ENCODE peak calls at places on chromosome 1, in five cellular contexts. N is ascending aorta, R is AG04450, A is colonic mucosa, J is A549. S is an unnamed sample.

GRCh38 chr1:7095343-7095964 is 310.2 kb downstream of the CAMTA1 start:
- DNase-seq in J (no peak), R (no peak), A (no peak), N (no peak), S (no peak)

GRCh38 chr1:58618303-58618702 is 41.3 kb upstream of the TACSTD2 start:
- DNase-seq in N (peak), A (no peak), R (peak), J (peak), S (peak)

GRCh38 chr1:232558974-232559373 is 71.0 kb downstream of the SIPA1L2 start:
- DNase-seq in R (no peak), N (no peak), J (no peak), A (no peak), S (no peak)

GRCh38 chr1:174040387-174040786 is 18.2 kb upstream of the RC3H1 start:
- DNase-seq in R (peak), N (no peak), J (peak), A (no peak), S (peak)

GRCh38 chr1:67558449-67559193 is 126.4 kb upstream of the GADD45A start:
- DNase-seq in R (no peak), N (no peak), A (no peak), J (no peak), S (no peak)

GRCh38 chr1:215554865-215555264 is 12.2 kb upstream of the KCTD3 start:
- DNase-seq in A (no peak), J (no peak), R (no peak), N (no peak), S (no peak)

GRCh38 chr1:24600551-24600950 is 42.6 kb upstream of the SRRM1 start:
- DNase-seq in N (no peak), R (no peak), J (no peak), A (no peak), S (no peak)

GRCh38 chr1:45880930-45881329 is 77.5 kb downstream of the MAST2 start:
- DNase-seq in N (no peak), J (no peak), R (no peak), A (no peak), S (no peak)

GRCh38 chr1:231203259-231204057 is 37.6 kb upstream of the GNPAT start:
- DNase-seq in A (no peak), R (no peak), J (no peak), N (no peak), S (no peak)

GRCh38 chr1:215637041-215637573 is 70.0 kb downstream of the KCTD3 start:
- DNase-seq in N (peak), A (peak), R (peak), J (no peak), S (peak)

GRCh38 chr1:234866007-234866866 is 256.3 kb upstream of the IRF2BP2 start:
- DNase-seq in J (peak), N (peak), A (peak), R (peak), S (no peak)

GRCh38 chr1:2232255-2232915 is 4.3 kb downstream of the SKI start:
- DNase-seq in R (no peak), J (no peak), N (no peak), A (no peak), S (no peak)

GRCh38 chr1:78420185-78420584 is 70.6 kb upstream of the PTGFR start:
- DNase-seq in R (no peak), N (no peak), J (no peak), A (no peak), S (no peak)

GRCh38 chr1:119715542-119715941 is 3.8 kb downstream of the PHGDH start:
- DNase-seq in A (no peak), J (no peak), N (no peak), R (no peak), S (no peak)

GRCh38 chr1:173489149-173489600 is 12.0 kb downstream of the PRDX6 start:
- DNase-seq in R (no peak), A (no peak), N (no peak), J (peak), S (no peak)

GRCh38 chr1:183689770-183690204 is 36.7 kb upstream of the APOBEC4 start:
- DNase-seq in A (no peak), J (no peak), N (no peak), R (no peak), S (no peak)

GRCh38 chr1:29441916-29442668 is 205.8 kb downstream of the PTPRU start:
- DNase-seq in R (no peak), A (no peak), N (no peak), J (no peak), S (no peak)

GRCh38 chr1:246797157-246797556 is 72.9 kb downstream of the SCCPDH start:
- DNase-seq in N (no peak), J (no peak), R (no peak), A (no peak), S (no peak)

GRCh38 chr1:44808063-44808937 is at the start of gene BTBD19:
- DNase-seq in N (peak), A (peak), J (peak), R (peak), S (no peak)

GRCh38 chr1:172970186-172970585 is 80.6 kb downstream of the TNFSF18 start:
- DNase-seq in R (no peak), A (no peak), J (peak), N (no peak), S (no peak)

DNA sequence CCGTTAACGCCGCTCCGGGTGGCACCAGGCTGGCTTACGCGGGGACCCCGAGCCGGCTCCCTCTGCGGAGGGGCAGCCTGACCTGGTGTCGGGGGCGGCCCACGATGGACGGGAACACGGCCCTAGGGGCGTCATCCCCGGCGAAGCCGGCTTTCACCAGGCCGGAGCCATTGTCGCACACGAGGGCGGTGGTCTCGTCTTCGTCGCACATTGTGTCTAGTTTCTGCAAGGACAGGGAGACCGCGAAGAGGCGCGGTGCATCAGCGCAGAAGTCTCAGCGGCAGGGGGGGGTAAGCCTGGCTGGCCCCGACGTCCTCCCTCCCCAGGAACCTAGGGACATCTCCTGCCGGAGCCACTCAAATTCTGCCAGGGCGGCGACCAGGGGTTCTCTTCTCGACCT is 989 bp downstream of the ACTA1 start:
- DNase-seq in J (no peak), R (no peak), A (no peak), N (no peak), S (no peak)
- H3K4me3 ChIP-seq in J (no peak), R (no peak), A (no peak), N (no peak), S (no peak)

GRCh38 chr1:205580923-205581180 is 51.0 kb downstream of the ELK4 start:
- DNase-seq in J (no peak), A (peak), N (no peak), R (no peak), S (no peak)

GRCh38 chr1:205580140-205580922 is 51.5 kb downstream of the ELK4 start:
- DNase-seq in A (peak), N (no peak), R (no peak), J (no peak), S (no peak)

GRCh38 chr1:205577874-205578658 is 53.7 kb downstream of the ELK4 start:
- DNase-seq in J (no peak), N (no peak), A (peak), R (no peak), S (no peak)

GRCh38 chr1:205579711-205580110 is 52.1 kb downstream of the ELK4 start:
- DNase-seq in N (no peak), J (no peak), A (peak), R (no peak), S (no peak)

DNA sequence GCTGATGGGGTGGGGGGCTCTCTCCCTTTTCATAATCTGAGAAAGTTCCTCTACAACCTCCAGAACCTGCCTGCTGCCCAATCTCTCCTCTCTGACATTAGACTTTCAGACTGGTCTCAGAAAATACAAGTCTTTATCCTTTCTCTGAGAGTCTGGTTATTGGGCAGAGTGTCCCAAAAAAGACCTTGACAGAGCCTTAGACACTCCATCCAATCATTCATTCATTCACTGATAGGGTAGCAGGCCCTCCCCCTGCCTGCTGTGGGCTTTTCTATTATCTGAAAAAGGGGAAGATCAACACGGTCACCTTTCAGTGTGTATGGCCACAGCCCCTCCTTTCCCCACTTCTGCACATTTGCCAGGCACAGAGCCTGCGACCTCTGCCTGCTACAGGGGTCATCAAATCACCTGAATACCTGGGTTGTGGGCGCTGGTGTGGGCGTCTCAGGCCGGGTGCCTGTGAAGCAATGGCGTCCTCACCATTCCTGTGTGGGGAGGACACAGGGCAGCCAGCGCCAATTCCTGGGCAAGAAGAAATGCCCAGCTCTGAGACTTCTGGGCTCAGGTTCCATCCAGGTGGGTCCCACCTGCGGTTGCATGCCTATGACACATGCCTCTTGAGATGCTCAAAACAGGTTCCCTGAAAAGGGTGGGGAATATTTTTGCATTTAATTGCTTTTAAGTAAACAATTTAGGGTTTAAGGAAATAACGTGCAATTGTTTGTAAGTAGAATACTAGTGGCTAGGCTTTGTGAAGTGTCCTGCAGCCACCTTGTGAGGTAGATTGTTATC is 52.8 kb downstream of the ELK4 start:
- DNase-seq in J (no peak), N (no peak), A (peak), R (no peak), S (no peak)
- TF ChIP-seq CTCF in J (no peak), N (no peak), A (no peak), R (no peak), S (no peak)

GRCh38 chr1:197902131-197902453 is 338 bp upstream of the C1orf53 start:
- DNase-seq in N (no peak), A (no peak), R (no peak), J (no peak), S (no peak)

GRCh38 chr1:197905699-197906351 is 3.4 kb downstream of the C1orf53 start:
- DNase-seq in A (no peak), R (no peak), J (no peak), N (no peak), S (no peak)

GRCh38 chr1:197903196-197903514 is 725 bp downstream of the C1orf53 start:
- DNase-seq in R (no peak), J (no peak), A (no peak), N (no peak), S (no peak)

GRCh38 chr1:197902454-197903195 is at the start of gene C1orf53:
- DNase-seq in A (peak), N (no peak), J (peak), R (peak), S (peak)

DNA sequence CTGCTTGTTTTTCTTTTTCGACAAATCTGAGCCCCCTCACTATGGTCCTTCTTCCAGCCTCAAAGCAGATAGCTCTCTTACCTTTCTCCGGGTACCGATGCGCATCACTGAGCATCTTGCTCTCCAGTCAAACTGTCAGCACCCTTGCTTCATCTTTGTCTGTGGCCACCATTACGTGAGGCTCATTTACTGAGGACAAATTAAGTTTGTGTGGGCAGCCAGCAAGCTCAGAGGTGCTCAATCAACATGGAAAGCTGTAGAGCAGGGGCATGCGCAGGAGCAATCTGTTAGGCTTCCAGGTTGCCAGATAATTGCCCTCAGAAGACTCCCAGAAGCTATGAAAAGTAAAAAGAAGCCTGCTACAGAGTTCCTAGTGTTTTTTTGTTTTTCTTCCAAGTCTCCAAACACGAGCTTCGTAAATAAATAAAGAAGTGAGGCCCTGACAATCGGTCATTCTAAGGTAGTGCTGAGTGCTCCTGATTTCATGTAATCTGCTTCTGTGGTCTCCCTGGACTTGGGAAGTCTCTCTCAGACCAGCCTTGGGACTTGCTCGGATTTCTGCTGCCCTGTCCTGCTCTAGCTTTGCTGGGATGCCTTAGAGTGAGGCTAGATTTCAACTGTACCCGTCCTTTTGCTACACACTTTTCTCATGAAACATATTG is 1.8 kb downstream of the C1orf53 start:
- DNase-seq in N (no peak), A (no peak), R (no peak), J (no peak), S (no peak)
- H3K4me3 ChIP-seq in N (no peak), A (no peak), R (no peak), J (no peak), S (no peak)

GRCh38 chr1:3907621-3908165 is 7.6 kb upstream of the C1orf174 start:
- DNase-seq in R (no peak), J (no peak), N (no peak), A (no peak), S (no peak)

GRCh38 chr1:3906672-3907020 is 6.6 kb upstream of the C1orf174 start:
- DNase-seq in J (no peak), R (no peak), A (no peak), N (no peak), S (no peak)

GRCh38 chr1:3905953-3906671 is 6.0 kb upstream of the C1orf174 start:
- DNase-seq in R (no peak), A (no peak), N (no peak), J (no peak), S (no peak)

GRCh38 chr1:3905266-3905952 is 5.3 kb upstream of the C1orf174 start:
- DNase-seq in N (no peak), A (no peak), J (no peak), R (no peak), S (no peak)

DNA sequence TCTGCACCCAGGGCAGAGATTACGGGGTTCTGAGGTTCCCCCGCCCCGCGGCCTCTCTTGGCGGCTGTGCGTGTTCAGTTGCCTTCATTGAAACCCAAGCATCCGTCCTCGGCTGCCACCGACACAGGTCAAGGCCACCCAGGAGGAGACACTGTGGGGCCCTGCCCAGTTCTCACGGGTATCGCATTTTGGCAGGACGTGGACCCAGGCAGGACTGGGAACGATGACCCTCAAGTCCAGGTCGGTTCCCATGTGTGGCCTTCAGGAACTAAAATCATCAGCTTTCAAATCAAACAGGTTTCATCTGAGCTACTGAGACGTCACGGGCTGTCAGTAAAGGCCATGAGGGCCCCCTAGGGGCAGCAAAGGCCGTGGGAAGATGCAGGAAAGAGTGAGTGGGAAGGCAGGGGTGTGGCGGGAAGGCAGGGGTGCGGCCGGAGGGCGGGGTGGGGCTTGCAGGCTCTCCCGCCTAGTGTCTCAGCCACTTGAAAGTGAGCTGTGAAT is 7.0 kb upstream of the C1orf174 start:
- DNase-seq in J (peak), A (peak), N (no peak), R (no peak), S (no peak)
- TF ChIP-seq CTCF in J (no peak), A (no peak), N (no peak), R (no peak), S (no peak)

DNA sequence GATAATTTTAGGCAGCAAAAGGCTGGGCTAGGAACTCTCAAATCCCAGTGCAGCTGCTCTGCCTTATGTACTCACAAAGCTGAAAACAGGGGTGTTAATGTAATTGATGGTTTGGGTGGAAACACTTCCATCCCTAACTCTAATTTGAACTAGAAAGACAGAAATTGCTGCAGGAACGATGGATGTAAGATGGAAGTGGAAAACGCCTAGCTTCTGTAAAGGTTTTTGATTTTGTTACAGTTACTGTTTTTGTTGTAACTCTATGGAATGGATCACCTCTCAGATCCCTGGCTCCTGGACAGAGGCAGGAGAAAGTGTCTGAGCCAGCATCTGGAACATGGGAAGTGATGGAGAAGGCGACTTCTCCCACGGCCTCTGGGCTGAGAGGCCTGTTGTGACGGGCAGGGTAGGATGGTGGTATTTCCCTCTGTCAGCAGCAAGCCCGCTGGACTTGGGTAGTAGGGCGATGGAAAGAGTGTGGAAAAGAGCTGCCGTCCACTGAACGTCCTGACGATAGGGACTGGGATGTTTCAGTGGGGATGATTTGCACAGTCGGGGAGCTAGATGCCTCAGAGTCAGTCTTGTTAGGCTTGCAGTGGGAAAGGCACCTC is 1.6 kb downstream of the TRAF5 start:
- DNase-seq in R (no peak), A (no peak), N (no peak), J (no peak), S (no peak)
- H3K4me3 ChIP-seq in R (peak), A (peak), N (peak), J (no peak), S (peak)

GRCh38 chr1:88009916-88010315 is 674.2 kb upstream of the PKN2 start:
- DNase-seq in R (no peak), N (no peak), J (no peak), A (no peak), S (no peak)
- TF ChIP-seq CTCF in R (no peak), N (no peak), J (no peak), A (no peak), S (no peak)

DNA sequence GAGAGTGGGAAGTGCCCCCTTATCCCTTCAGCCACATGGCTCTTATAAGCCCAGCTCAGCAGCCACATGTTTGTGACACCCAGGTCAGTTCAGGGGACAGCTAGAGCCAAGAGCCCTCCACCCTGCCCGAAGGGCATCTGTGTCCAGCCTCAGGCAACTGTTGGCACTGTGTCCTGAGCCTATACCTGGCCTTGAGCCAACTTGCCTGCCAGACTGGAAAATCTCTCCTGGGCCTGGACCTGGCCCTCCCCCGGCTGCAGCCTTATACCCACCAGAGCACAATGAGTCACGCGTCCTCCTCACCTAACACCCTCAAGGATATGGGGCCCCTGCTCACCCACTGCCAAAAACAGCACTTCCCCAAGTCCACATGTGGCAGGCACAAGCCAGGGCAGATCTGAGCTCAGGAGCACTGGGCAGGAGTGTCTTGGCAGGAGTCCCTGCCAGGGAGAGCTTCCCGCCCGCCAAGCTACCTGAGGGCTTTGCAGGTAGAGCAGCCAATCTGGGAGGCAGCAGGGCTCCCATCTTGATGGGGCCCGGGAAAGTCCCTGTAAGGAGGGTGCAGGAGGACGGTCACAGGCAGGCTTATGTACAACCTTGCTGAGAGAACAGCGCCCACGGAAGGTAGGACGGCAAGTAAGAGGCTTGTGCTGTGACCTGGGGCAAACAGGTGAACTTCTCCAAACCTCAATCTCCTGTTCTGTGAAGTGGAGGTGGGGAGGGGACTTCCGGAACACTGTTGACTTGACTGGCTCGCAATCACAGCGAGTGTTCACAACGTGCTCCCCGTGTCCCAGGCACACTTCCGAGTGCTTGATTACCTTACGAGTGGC is 19.8 kb upstream of the HSPG2 start:
- DNase-seq in R (no peak), J (no peak), N (peak), A (peak), S (no peak)
- H3K4me3 ChIP-seq in R (no peak), J (no peak), N (no peak), A (no peak), S (no peak)

GRCh38 chr1:202101182-202101581 is 21.5 kb upstream of the GPR37L1 start:
- DNase-seq in N (no peak), R (no peak), A (peak), J (peak), S (no peak)
- TF ChIP-seq CTCF in N (no peak), R (no peak), A (no peak), J (peak), S (no peak)

S was measured in AG09309.